ENCODE peak calls at places on chromosomes 5 and 9, in four cellular contexts. C is A549, Z is kidney, T is cardiac fibroblast. O is an unnamed sample.
A peak's percentile ranks its signal among the peaks of the same experiment; 100 is the strongest.

GRCh38 chr5:140346348-140347221 is at the start of gene HBEGF:
- DNase-seq in C (peak; percentile 69), Z (peak; percentile 94), T (peak; percentile 65), O (peak; percentile 94)

GRCh38 chr9:72139233-72139632 is 10.0 kb upstream of the GDA start:
- DNase-seq in Z (no peak), C (no peak), T (no peak), O (no peak)

GRCh38 chr5:120538644-120539043 is 74.5 kb downstream of the PRR16 start:
- DNase-seq in T (peak; percentile 73), Z (no peak), C (no peak), O (peak; percentile 56)

GRCh38 chr5:66821626-66822429 is 225.6 kb downstream of the MAST4 start:
- DNase-seq in C (no peak), T (peak; percentile 66), Z (no peak), O (no peak)

GRCh38 chr5:10563940-10564837 is at the start of gene ANKRD33B:
- DNase-seq in C (peak; percentile 77), Z (peak; percentile 92), T (peak; percentile 53), O (peak; percentile 55)

GRCh38 chr9:77215874-77216273 is 38.5 kb downstream of the VPS13A start:
- DNase-seq in Z (no peak), C (peak; percentile 37), T (peak; percentile 25), O (no peak)

GRCh38 chr9:88387035-88387732 is 1.1 kb upstream of the SPIN1 start:
- DNase-seq in T (peak; percentile 57), Z (peak; percentile 79), C (peak; percentile 54), O (peak; percentile 49)

GRCh38 chr9:32490601-32491000 is 35.4 kb downstream of the RIGI start:
- DNase-seq in Z (no peak), C (no peak), T (no peak), O (no peak)

GRCh38 chr5:14757853-14758252 is 93.3 kb downstream of the OTULIN start:
- DNase-seq in T (no peak), Z (no peak), C (no peak), O (no peak)

GRCh38 chr5:67095346-67095871 is 101.2 kb downstream of the CD180 start:
- DNase-seq in Z (peak; percentile 81), C (peak; percentile 50), T (peak; percentile 75), O (no peak)

GRCh38 chr5:8857051-8857450 is 688.8 kb downstream of the SEMA5A start:
- DNase-seq in T (no peak), Z (no peak), C (no peak), O (no peak)

GRCh38 chr9:70635790-70636189 is 221.3 kb upstream of the KLF9 start:
- DNase-seq in C (no peak), T (no peak), Z (no peak), O (no peak)

GRCh38 chr5:179805529-179806249 is 977 bp downstream of the MGAT4B start:
- DNase-seq in C (peak; percentile 29), T (peak; percentile 51), Z (peak; percentile 89), O (no peak)

GRCh38 chr5:76521240-76521758 is 101.9 kb downstream of the F2RL2 start:
- DNase-seq in T (peak; percentile 84), C (no peak), Z (no peak), O (peak; percentile 66)

GRCh38 chr5:154390096-154390495 is 55.7 kb upstream of the SAP30L start:
- DNase-seq in T (peak; percentile 42), Z (no peak), C (no peak), O (no peak)

GRCh38 chr5:172867761-172868435 is 33.8 kb downstream of the ERGIC1 start:
- DNase-seq in Z (no peak), C (no peak), T (no peak), O (no peak)

GRCh38 chr9:78213696-78214095 is 22.2 kb upstream of the CEP78 start:
- DNase-seq in C (peak; percentile 23), Z (no peak), T (peak; percentile 42), O (peak; percentile 9)

GRCh38 chr5:41925555-41925946 is 470 bp downstream of the FBXO4 start:
- DNase-seq in C (peak; percentile 36), Z (peak; percentile 79), T (peak; percentile 53), O (peak; percentile 61)

DNA sequence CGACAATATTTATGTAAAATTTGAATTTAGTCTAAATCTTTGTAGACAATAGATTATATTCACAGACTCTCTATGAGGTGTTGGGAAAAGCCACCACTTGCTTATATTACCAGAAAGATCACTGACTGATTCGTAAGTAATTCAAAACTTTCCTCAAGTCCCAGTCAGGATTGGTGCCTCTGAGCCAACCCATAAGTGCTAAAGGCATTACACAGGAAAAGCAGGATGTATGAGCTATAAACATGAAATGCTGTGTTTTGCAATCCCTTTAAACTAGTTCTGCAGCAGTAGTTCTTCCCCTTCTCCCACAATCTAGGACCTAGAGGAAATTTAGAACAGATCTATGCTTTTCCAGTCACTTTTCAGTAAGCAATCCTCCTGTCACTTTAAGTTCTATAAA is 48.0 kb downstream of the SHLD3 start:
- DNase-seq in Z (no peak), C (no peak), T (peak; percentile 85), O (no peak)
- TF ChIP-seq CTCF in Z (no peak), C (no peak), T (no peak), O (no peak)

GRCh38 chr5:32471784-32472183 is 27.2 kb upstream of the ZFR start:
- DNase-seq in T (no peak), C (peak; percentile 12), Z (no peak), O (no peak)
- TF ChIP-seq CTCF in T (no peak), C (no peak), Z (peak; percentile 9), O (no peak)

DNA sequence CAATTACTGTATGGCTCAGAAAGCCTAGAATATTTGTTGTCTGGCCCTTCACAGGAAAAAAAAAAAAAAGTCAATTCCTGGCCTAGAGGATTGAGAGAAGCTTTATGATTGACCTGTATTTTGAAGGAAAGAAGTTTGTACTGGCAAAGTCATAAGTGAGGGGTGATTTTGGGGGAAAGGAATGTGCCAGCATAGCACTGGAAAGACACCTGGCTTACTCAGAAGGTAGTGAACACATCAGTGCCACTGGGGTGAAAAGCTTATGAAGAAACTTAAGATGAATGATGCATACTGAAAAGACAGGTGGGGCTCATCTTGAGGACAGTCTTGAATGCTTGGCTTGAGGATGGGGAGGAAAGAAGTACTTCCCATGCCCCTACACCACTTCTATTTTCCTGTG is 127.9 kb upstream of the RASA1 start:
- DNase-seq in C (no peak), Z (no peak), T (no peak), O (no peak)
- TF ChIP-seq CTCF in C (no peak), Z (no peak), T (no peak), O (no peak)

GRCh38 chr9:131037336-131038255 is 28.6 kb downstream of the LAMC3 start:
- DNase-seq in T (peak; percentile 22), C (no peak), Z (peak; percentile 57), O (peak; percentile 3)

GRCh38 chr9:131035548-131035947 is 26.6 kb downstream of the LAMC3 start:
- DNase-seq in C (no peak), Z (no peak), T (no peak), O (no peak)

GRCh38 chr9:131034268-131034667 is 25.3 kb downstream of the LAMC3 start:
- DNase-seq in Z (no peak), T (no peak), C (no peak), O (no peak)

GRCh38 chr9:131036529-131037335 is 27.8 kb downstream of the LAMC3 start:
- DNase-seq in C (no peak), Z (peak; percentile 91), T (no peak), O (no peak)

GRCh38 chr9:131036071-131036470 is 27.1 kb downstream of the LAMC3 start:
- DNase-seq in T (no peak), Z (peak; percentile 68), C (no peak), O (no peak)
- TF ChIP-seq CTCF in T (no peak), Z (no peak), C (no peak), O (no peak)

GRCh38 chr5:75052461-75053285 is at the start of gene GCNT4:
- DNase-seq in C (peak; percentile 56), Z (peak; percentile 85), T (peak; percentile 55), O (peak; percentile 53)

GRCh38 chr5:75051217-75051751 is 1.1 kb downstream of the GCNT4 start:
- DNase-seq in Z (no peak), C (no peak), T (peak; percentile 3), O (no peak)

GRCh38 chr5:75054110-75054930 is 2.0 kb upstream of the GCNT4 start:
- DNase-seq in T (peak; percentile 61), C (no peak), Z (peak; percentile 74), O (no peak)

GRCh38 chr5:75055727-75056144 is 3.4 kb upstream of the GCNT4 start:
- DNase-seq in T (no peak), C (peak; percentile 14), Z (no peak), O (no peak)

DNA sequence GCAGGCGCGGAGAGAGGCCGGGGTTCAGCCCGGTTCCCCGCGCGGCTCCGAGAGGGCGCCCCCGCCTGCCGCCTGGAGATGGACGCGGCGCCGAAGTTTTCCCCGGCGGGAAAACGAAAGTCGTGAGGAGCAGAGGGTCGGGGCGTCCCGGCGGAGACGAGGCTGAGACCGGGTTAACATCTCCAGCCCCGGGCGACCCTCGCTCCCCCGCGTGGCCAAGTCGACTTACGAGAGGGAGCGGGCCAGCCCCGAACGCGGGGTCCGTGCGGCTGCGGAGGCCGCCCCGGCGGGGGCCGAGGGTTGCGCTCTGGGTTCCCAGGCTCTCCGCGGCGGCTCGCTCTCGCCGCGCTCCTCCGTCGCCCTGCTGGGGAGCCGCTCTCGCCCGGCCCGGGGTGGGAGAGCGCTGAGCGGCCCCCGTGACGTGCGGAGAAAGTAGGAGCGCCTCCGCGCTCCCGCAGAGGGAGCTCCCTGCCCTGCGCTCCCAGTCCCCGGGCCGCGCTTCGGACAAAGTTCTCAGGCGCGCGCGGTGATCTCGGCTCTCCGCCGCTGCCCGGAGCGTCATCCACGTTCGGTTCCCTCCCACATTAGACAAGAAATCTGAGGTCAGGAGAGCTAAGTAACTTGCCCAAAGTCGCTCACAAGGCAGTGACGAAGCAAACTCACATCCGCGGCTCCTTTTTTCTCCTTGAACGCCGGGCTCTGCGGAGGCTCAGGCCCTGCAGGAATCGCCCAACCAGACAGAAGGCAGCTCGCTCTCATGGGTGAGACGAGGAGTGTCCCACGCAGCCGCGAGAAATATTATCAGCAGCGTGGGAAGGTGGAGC is 1.1 kb upstream of the GCNT4 start:
- DNase-seq in C (peak; percentile 78), Z (peak; percentile 89), T (peak; percentile 85), O (peak; percentile 67)
- TF ChIP-seq CTCF in C (peak; percentile 35), Z (peak; percentile 8), T (peak; percentile 2), O (peak; percentile 19)

GRCh38 chr9:126014726-126015125 is 267.6 kb downstream of the PBX3 start:
- DNase-seq in Z (no peak), C (no peak), T (no peak), O (no peak)

DNA sequence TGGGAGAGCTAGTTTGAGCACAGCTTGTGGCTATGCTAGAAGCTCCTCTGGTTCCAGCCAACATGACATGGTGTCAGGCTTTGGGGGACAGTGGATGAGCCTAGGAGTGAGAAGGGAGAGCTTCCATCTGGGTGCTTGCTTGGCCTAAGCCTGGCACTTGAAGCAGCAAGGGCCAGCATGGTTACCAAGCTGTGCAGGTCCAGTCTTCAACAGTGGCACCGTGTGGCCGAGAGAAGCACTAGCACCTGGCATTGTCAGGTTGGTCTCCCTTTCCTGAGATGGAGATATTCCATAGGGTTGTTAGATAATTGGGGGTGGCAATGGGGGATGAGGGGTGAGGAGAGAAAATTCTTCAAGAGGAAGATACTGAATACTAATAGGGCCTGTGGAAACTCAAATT is 261.9 kb downstream of the PBX3 start:
- DNase-seq in C (peak; percentile 50), T (peak; percentile 5), Z (no peak), O (no peak)
- TF ChIP-seq CTCF in C (no peak), T (peak; percentile 19), Z (no peak), O (no peak)

O was measured in MCF 10A.